ENCODE peak calls at places on chromosome 17, in ten cellular contexts. W is 8988T; Q is activated CD4-positive, alpha-beta T cell treated with anti-CD3 and anti-CD28 coated beads, Interleukin-2, amount 50 U/mL, for 1 hour; M is NCI-H2081; N is posterior cingulate gyrus; V is NCI-H2171; H is GM13976; A is NCI-H446; U is suprapubic skin; J is activated T-helper 1 cell treated with Interleukin-2 at 50 U/mL for 16 hours. D is an unnamed sample.
A peak's percentile ranks its signal among the peaks of the same experiment; 100 is the strongest.

GRCh38 chr17:34527908-34528470 is 51.4 kb upstream of the TMEM132E start:
- DNase-seq in W (no peak), Q (no peak), M (no peak), N (no peak), V (no peak), H (no peak), A (no peak), U (no peak), J (no peak), D (no peak)

GRCh38 chr17:37538991-37539659 is 49.4 kb downstream of the DUSP14 start:
- DNase-seq in W (no peak), Q (no peak), M (no peak), N (no peak), V (no peak), H (no peak), A (no peak), U (no peak), J (no peak), D (no peak)

GRCh38 chr17:51121620-51122472 is 1.2 kb upstream of the SPAG9 start:
- DNase-seq in W (peak; percentile 58), Q (peak; percentile 66), M (peak; percentile 10), N (peak; percentile 53), V (peak; percentile 58), H (peak; percentile 74), A (no peak), U (peak; percentile 97), J (peak; percentile 46), D (peak; percentile 95)

GRCh38 chr17:231966-232807 is 50.7 kb upstream of the DOC2B start:
- DNase-seq in W (no peak), Q (no peak), M (no peak), N (no peak), V (no peak), H (no peak), A (no peak), U (peak; percentile 60), J (no peak), D (no peak)

GRCh38 chr17:57327176-57327970 is 71.0 kb downstream of the MSI2 start:
- DNase-seq in W (no peak), Q (no peak), M (no peak), N (no peak), V (no peak), H (no peak), A (no peak), U (no peak), J (no peak), D (peak; percentile 19)

GRCh38 chr17:45171338-45172231 is 9.9 kb downstream of the HEXIM2 start:
- DNase-seq in W (no peak), Q (no peak), M (no peak), N (no peak), V (no peak), H (no peak), A (no peak), U (no peak), J (no peak), D (no peak)

GRCh38 chr17:8599351-8600011 is 31.0 kb downstream of the MYH10 start:
- DNase-seq in W (no peak), Q (no peak), M (no peak), N (no peak), V (no peak), H (no peak), A (no peak), U (no peak), J (no peak), D (peak; percentile 11)

GRCh38 chr17:2302740-2303277 is 776 bp downstream of the SMG6 start:
- DNase-seq in W (no peak), Q (no peak), M (no peak), N (no peak), V (no peak), H (no peak), A (no peak), U (no peak), J (no peak), D (no peak)

GRCh38 chr17:21174186-21174585 is 39.8 kb downstream of the TMEM11 start:
- DNase-seq in W (no peak), Q (no peak), M (no peak), N (no peak), V (no peak), H (no peak), A (no peak), U (peak; percentile 43), J (no peak), D (no peak)

GRCh38 chr17:42783062-42783777 is 2.8 kb downstream of the WNK4 start:
- DNase-seq in W (peak; percentile 66), Q (no peak), M (no peak), N (no peak), V (no peak), H (no peak), A (no peak), U (no peak), J (no peak), D (no peak)

GRCh38 chr17:71260366-71260765 is 860.5 kb upstream of the SOX9 start:
- DNase-seq in W (no peak), Q (no peak), M (no peak), N (no peak), V (no peak), H (no peak), A (no peak), U (no peak), J (no peak), D (no peak)

D was measured in activated CD4-positive, alpha-beta memory T cell treated with anti-CD3 and anti-CD28 coated beads for 36 hours.